ENCODE peak calls at places on chromosome 13, in four cellular contexts. R, A, K and T are unnamed samples.

GRCh38 chr13:27795718-27796019 is 3.4 kb downstream of the GSX1 start:
- DNase-seq in R (no peak), K (no peak), A (no peak), T (no peak)

GRCh38 chr13:76455960-76456359 is 430.2 kb downstream of the KCTD12 start:
- DNase-seq in K (no peak), R (no peak), A (no peak), T (no peak)

GRCh38 chr13:109567315-109567714 is 219.1 kb downstream of the IRS2 start:
- DNase-seq in R (no peak), K (no peak), A (no peak), T (no peak)

GRCh38 chr13:50924025-50924424 is 14.4 kb downstream of the RNASEH2B start:
- DNase-seq in K (no peak), A (no peak), R (no peak), T (no peak)

GRCh38 chr13:106919093-106919492 is 351.2 kb upstream of the ARGLU1 start:
- DNase-seq in A (no peak), K (no peak), R (no peak), T (no peak)

GRCh38 chr13:71619096-71619495 is 247.9 kb downstream of the DACH1 start:
- DNase-seq in K (no peak), A (no peak), R (no peak), T (no peak)

GRCh38 chr13:64538711-64539110 is 2691.4 kb downstream of the PCDH9 start:
- DNase-seq in R (no peak), A (no peak), K (no peak), T (no peak)

GRCh38 chr13:65834897-65835296 is 1395.2 kb downstream of the PCDH9 start:
- DNase-seq in A (no peak), R (no peak), K (no peak), T (no peak)

GRCh38 chr13:33110386-33110712 is 94.1 kb downstream of the KL start:
- DNase-seq in A (no peak), K (no peak), R (no peak), T (no peak)

GRCh38 chr13:107867701-107868661 is 347.4 kb downstream of the LIG4 start:
- DNase-seq in R (peak; percentile 78), A (no peak), K (no peak), T (no peak)

GRCh38 chr13:93266681-93267080 is 40.1 kb downstream of the GPC6 start:
- DNase-seq in K (no peak), A (no peak), R (no peak), T (no peak)
- TF ChIP-seq SRF in K (no peak), A (no peak), R (no peak), T (no peak)

GRCh38 chr13:87128006-87128405 is 543.2 kb upstream of the SLITRK5 start:
- DNase-seq in R (no peak), A (peak; percentile 43), K (no peak), T (no peak)
- TF ChIP-seq USF2 in R (no peak), A (no peak), K (no peak), T (no peak)

GRCh38 chr13:39051157-39051556 is 12.9 kb downstream of the NHLRC3 start:
- DNase-seq in R (no peak), A (no peak), K (peak; percentile 13), T (no peak)
- TF ChIP-seq SRF in R (no peak), A (no peak), K (no peak), T (no peak)

GRCh38 chr13:24308068-24308445 is 1.3 kb upstream of the C1QTNF9 start:
- DNase-seq in A (no peak), K (no peak), R (no peak), T (no peak)

GRCh38 chr13:24304620-24305019 is 4.8 kb upstream of the C1QTNF9 start:
- DNase-seq in R (no peak), A (no peak), K (no peak), T (no peak)

GRCh38 chr13:24308488-24309020 is 826 bp upstream of the C1QTNF9 start:
- DNase-seq in A (no peak), R (no peak), K (no peak), T (no peak)

GRCh38 chr13:24307211-24308067 is 1.9 kb upstream of the C1QTNF9 start:
- DNase-seq in R (no peak), A (no peak), K (peak; percentile 17), T (no peak)

GRCh38 chr13:24306632-24307031 is 2.7 kb upstream of the C1QTNF9 start:
- DNase-seq in K (peak; percentile 13), A (no peak), R (no peak), T (no peak)
- TF ChIP-seq USF2 in K (no peak), A (no peak), R (no peak), T (no peak)

DNA sequence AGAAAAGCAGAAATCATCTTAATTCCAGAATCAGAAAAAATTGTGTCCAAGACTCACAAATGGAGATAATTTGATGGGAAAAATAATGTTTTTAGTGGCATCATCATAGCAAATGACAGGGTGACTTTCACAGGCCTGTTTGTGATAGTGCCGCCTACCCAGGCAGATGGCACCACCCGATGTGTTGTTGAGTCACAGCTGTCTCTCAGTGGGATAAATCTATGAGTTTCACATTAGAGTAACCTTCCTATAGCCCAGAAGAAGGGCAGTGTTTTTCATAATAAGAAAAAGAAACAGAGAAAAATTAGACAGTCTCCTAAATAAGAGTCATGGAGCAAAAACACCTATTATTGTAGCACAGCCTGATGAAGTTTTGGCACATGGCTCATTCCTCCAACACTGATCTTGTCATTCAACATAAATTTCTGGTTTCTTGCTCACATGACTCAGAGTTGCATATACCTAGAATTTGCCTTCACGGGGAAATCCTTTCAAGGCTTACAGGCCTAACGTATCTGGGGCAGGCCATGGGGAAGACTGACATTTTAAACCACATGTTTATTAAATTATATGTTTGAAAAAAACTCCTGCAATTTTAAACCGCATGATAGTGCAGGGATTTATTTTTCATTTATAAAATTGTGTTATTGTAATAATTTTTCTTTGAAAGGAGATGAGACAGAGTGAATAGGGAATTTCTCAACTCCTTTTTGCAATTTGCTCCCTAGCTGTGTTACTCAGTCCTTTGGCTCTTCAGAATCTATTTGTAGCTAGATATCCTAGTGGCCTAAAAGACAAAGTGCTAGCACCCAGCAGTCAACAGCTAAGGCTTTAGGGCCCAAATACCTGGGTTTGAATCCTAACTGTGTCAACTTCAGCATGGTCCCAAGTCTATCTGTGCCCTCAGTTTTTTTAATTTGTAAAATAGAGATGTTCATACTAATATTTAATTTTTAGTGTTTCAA is 393.7 kb downstream of the NDFIP2 start:
- DNase-seq in R (no peak), A (no peak), K (no peak), T (no peak)
- TF ChIP-seq SRF in R (no peak), A (no peak), K (no peak), T (no peak)